ENCODE peak calls at places on chromosomes 5 and 9, in eight cellular contexts. I, G, S, C, W, A, F and Z are unnamed samples.

GRCh38 chr5:81361600-81361999 is 32.3 kb downstream of the ACOT12 start:
- DNase-seq in I (no peak), G (no peak), S (no peak), C (no peak), W (no peak), A (no peak), F (no peak), Z (no peak)

GRCh38 chr5:108003178-108003577 is 332.4 kb upstream of the EFNA5 start:
- DNase-seq in I (no peak), G (no peak), S (no peak), C (no peak), W (no peak), A (no peak), F (no peak), Z (no peak)

GRCh38 chr5:67272453-67273130 is 76.0 kb upstream of the CD180 start:
- DNase-seq in I (no peak), G (no peak), S (no peak), C (no peak), W (no peak), A (no peak), F (no peak), Z (no peak)

GRCh38 chr5:40716000-40716399 is 36.3 kb downstream of the PTGER4 start:
- DNase-seq in I (no peak), G (no peak), S (no peak), C (no peak), W (no peak), A (no peak), F (no peak), Z (no peak)

GRCh38 chr5:135457424-135458071 is 5.4 kb upstream of the TIFAB start:
- DNase-seq in I (peak; percentile 25), G (peak; percentile 80), S (peak; percentile 89), C (peak; percentile 69), W (peak; percentile 57), A (peak; percentile 74), F (peak; percentile 31), Z (peak; percentile 37)

GRCh38 chr5:177357459-177358332 is at the start of gene RGS14:
- DNase-seq in I (no peak), G (no peak), S (no peak), C (peak; percentile 68), W (no peak), A (no peak), F (no peak), Z (peak; percentile 20)

GRCh38 chr5:169416583-169417196 is 115.8 kb upstream of the SLIT3 start:
- DNase-seq in I (no peak), G (peak; percentile 85), S (no peak), C (peak; percentile 13), W (peak; percentile 11), A (no peak), F (peak; percentile 58), Z (no peak)

GRCh38 chr5:37710965-37711364 is 128.9 kb downstream of the GDNF start:
- DNase-seq in I (no peak), G (no peak), S (no peak), C (no peak), W (no peak), A (no peak), F (no peak), Z (no peak)

GRCh38 chr9:86452194-86452828 is 98.1 kb upstream of the TUT7 start:
- DNase-seq in I (no peak), G (no peak), S (no peak), C (no peak), W (no peak), A (no peak), F (peak; percentile 20), Z (peak; percentile 20)

GRCh38 chr9:93589688-93590087 is 13.3 kb downstream of the PHF2 start:
- DNase-seq in I (no peak), G (no peak), S (no peak), C (no peak), W (peak; percentile 64), A (no peak), F (no peak), Z (no peak)

GRCh38 chr5:75054110-75054930 is 2.0 kb upstream of the GCNT4 start:
- DNase-seq in I (peak; percentile 62), G (peak; percentile 80), S (no peak), C (peak; percentile 17), W (peak; percentile 62), A (no peak), F (peak; percentile 25), Z (peak; percentile 13)

GRCh38 chr5:167982-168660 is 23.2 kb upstream of the LRRC14B start:
- DNase-seq in I (no peak), G (peak; percentile 70), S (no peak), C (no peak), W (peak; percentile 5), A (no peak), F (peak; percentile 10), Z (no peak)

GRCh38 chr5:92890841-92891244 is 690.2 kb downstream of the NR2F1-AS1 start:
- DNase-seq in I (no peak), G (no peak), S (no peak), C (no peak), W (no peak), A (no peak), F (no peak), Z (no peak)

GRCh38 chr5:6518298-6519057 is 69.8 kb downstream of the UBE2QL1 start:
- DNase-seq in I (no peak), G (no peak), S (no peak), C (no peak), W (no peak), A (no peak), F (no peak), Z (no peak)

GRCh38 chr9:77021289-77021927 is 2.0 kb downstream of the FOXB2 start:
- DNase-seq in I (no peak), G (no peak), S (no peak), C (no peak), W (no peak), A (no peak), F (no peak), Z (no peak)

GRCh38 chr9:95572370-95573151 is 55.8 kb upstream of the PTCH1 start:
- DNase-seq in I (no peak), G (no peak), S (no peak), C (no peak), W (no peak), A (no peak), F (no peak), Z (no peak)

GRCh38 chr9:125810161-125810560 is 63.0 kb downstream of the PBX3 start:
- DNase-seq in I (no peak), G (no peak), S (no peak), C (no peak), W (no peak), A (no peak), F (no peak), Z (no peak)

GRCh38 chr5:124995451-124995850 is 249.0 kb upstream of the ZNF608 start:
- DNase-seq in I (no peak), G (no peak), S (no peak), C (no peak), W (no peak), A (no peak), F (no peak), Z (no peak)

GRCh38 chr5:134003957-134004625 is 684 bp downstream of the VDAC1 start:
- DNase-seq in I (no peak), G (no peak), S (no peak), C (peak; percentile 60), W (peak; percentile 67), A (no peak), F (peak; percentile 65), Z (peak; percentile 67)
- TF ChIP-seq POLR2A in I (no peak), G (no peak), S (no peak), C (no peak), W (no peak), A (no peak), F (no peak), Z (no peak)

DNA sequence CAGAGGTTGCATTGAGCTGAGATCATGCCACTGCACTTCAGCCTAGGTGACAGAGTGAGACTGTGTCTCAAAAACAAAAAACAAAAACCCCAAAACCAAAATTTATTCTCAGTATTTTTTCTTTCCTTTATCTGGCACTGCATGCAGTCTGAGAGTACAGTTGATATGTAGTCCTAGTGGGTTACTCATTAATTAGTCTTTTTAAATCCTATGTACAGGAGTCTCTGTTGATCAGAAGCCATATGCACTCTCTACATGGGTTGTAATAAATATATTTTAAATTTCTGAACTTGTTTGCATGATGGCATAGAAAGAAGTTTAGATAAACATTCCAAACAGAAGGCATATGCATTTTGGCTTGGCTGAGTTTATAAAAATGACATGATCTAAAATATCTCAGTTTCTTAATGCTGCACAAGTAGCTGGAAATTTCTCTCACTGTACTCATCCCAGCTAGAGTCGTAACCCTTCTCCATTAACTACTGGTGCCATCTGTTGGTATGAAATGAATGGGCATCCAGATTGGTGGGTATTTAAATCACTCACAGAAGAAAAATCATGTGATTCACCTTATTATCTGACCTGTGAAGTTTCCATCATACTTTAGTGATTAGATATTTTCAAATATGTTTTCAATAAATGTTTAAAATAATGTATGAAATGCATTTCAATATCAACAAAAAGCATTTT is 284.8 kb downstream of the CTNND2 start:
- DNase-seq in I (no peak), G (no peak), S (no peak), C (no peak), W (no peak), A (no peak), F (no peak), Z (no peak)
- TF ChIP-seq CTCF in I (no peak), G (no peak), S (no peak), C (no peak), W (no peak), A (no peak), F (no peak), Z (no peak)

DNA sequence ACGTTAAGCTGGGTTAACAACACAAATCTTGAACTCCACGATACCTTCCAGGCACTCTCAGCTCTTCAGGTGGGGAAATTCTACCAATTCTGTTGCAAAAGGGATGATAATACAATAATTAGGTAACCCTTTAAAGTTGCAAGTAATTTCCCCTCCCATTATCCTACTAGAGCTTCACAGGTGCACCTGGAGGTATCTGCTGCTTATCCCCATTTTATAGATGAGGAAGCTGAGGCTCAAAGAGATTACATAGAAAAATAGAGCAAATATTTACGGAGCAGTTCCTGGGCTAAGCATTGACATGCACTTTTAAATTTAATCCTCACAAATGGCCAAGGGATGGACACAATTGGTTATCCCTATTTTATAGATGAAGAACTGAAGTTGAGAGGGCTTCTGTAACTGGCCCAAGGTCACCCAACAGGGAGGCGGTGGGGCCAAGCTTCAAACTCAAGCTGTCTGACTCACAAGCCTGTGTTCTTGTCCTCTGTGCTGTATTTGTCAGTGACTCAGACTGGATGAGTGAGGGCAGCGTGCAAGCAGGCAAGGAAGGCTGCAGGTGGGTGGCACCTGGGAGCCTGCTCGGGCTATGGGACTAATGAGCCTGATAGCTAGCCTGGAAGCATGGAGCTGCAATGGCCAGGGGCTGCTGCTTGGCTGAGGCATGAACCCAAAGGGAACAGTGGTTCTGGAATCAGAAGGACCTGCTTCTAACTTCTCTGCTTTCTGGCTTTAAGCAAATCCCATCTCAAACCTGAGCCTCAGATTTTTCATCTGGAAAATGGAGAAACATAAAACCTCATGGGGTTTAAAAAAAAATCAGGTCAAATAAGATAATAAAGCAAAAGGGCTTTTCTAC is 105.5 kb downstream of the PDE6A start:
- DNase-seq in I (no peak), G (no peak), S (peak; percentile 43), C (no peak), W (peak; percentile 87), A (peak; percentile 22), F (no peak), Z (no peak)
- H3K27ac ChIP-seq in I (no peak overlapping the region), G (no peak overlapping the region), S (peak overlapping the region; percentile 41), C (no peak overlapping the region), W (peak overlapping the region; percentile 9), A (no peak overlapping the region), F (no peak overlapping the region), Z (peak overlapping the region; percentile 35)

DNA sequence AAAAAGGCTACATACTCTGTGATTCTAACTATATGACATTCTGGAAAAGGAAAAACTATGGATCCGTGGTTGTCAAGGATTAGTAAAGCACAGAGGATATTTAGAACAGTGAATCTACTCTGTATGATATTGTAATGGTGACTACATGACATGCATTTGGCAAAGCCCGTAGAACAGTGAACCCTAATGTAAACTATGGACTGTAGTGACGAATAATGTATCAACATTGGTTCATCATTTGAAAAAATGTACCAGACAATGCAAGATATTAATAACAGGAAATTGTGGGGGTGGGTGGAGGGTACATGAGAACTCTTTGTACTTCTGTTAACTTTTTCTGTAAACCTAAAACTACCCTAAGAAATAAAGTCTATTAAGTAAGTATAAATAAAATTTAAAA is 101.5 kb upstream of the TBC1D2 start:
- DNase-seq in I (no peak), G (no peak), S (no peak), C (no peak), W (no peak), A (no peak), F (no peak), Z (no peak)
- TF ChIP-seq POLR2A in I (no peak), G (no peak), S (no peak), C (no peak), W (no peak), A (no peak), F (no peak), Z (no peak)